ENCODE peak calls at places on chromosome 5, in seven cellular contexts. F is CD4-positive, alpha-beta T cell; C is right atrium auricular region; H is NAMALWA; G is astrocyte; R is CD8-positive, alpha-beta memory T cell; S is kidney glomerular epithelial cell. J is an unnamed sample.

GRCh38 chr5:88287846-88288588 is 19.4 kb upstream of the TMEM161B start:
- DNase-seq in F (no peak), C (no peak), H (no peak), G (no peak), R (no peak), S (no peak), J (no peak)

GRCh38 chr5:78518365-78519197 is 130.0 kb downstream of the LHFPL2 start:
- DNase-seq in F (no peak), C (peak; percentile 85), H (no peak), G (peak; percentile 93), R (no peak), S (peak; percentile 67), J (no peak)

GRCh38 chr5:38265546-38266179 is 7.3 kb downstream of the EGFLAM start:
- DNase-seq in F (peak; percentile 19), C (peak; percentile 70), H (peak; percentile 71), G (peak; percentile 18), R (no peak), S (peak; percentile 52), J (peak; percentile 10)

GRCh38 chr5:14016549-14016948 is 72.1 kb upstream of the DNAH5 start:
- DNase-seq in F (no peak), C (no peak), H (no peak), G (no peak), R (no peak), S (no peak), J (no peak)

GRCh38 chr5:18772475-18772874 is 1138.2 kb downstream of the TAF11L14 start:
- DNase-seq in F (no peak), C (no peak), H (peak; percentile 10), G (peak; percentile 23), R (no peak), S (peak; percentile 72), J (no peak)

GRCh38 chr5:132283423-132284043 is 10.7 kb upstream of the SLC22A4 start:
- DNase-seq in F (no peak), C (peak; percentile 58), H (peak; percentile 42), G (no peak), R (no peak), S (no peak), J (no peak)

GRCh38 chr5:65327582-65327981 is 154.1 kb downstream of the ADAMTS6 start:
- DNase-seq in F (no peak), C (no peak), H (no peak), G (peak; percentile 90), R (no peak), S (no peak), J (no peak)

GRCh38 chr5:180673371-180674252 is 24.2 kb upstream of the FLT4 start:
- DNase-seq in F (no peak), C (no peak), H (no peak), G (no peak), R (no peak), S (no peak), J (no peak)

GRCh38 chr5:169107316-169107715 is 193.6 kb downstream of the SLIT3 start:
- DNase-seq in F (no peak), C (no peak), H (no peak), G (peak; percentile 59), R (no peak), S (peak; percentile 18), J (no peak)

GRCh38 chr5:54324651-54325271 is 14.4 kb upstream of the ARL15 start:
- DNase-seq in F (no peak), C (no peak), H (no peak), G (no peak), R (no peak), S (no peak), J (no peak)

GRCh38 chr5:6475626-6476312 is 27.1 kb downstream of the UBE2QL1 start:
- DNase-seq in F (no peak), C (no peak), H (peak; percentile 27), G (no peak), R (no peak), S (no peak), J (no peak)